ENCODE peak calls at places on chromosomes 11 and 22, in ten cellular contexts. R is psoas muscle; T is HFFc6; P is fibroblast of villous mesenchyme; F is A549; E is ovary; M is IMR-90; N is CD8-positive, alpha-beta T cell; K is GM13977; V is pancreas. I is an unnamed sample.
A peak's percentile ranks its signal among the peaks of the same experiment; 100 is the strongest.

GRCh38 chr11:125114518-125114917 is 3.1 kb upstream of the TMEM218 start:
- DNase-seq in T (no peak), V (no peak), F (no peak), N (no peak), M (no peak), R (no peak), E (no peak), K (no peak), P (no peak), I (no peak)

GRCh38 chr11:35477871-35478270 is 47.5 kb downstream of the PAMR1 start:
- DNase-seq in E (no peak), F (no peak), P (no peak), K (no peak), T (no peak), N (no peak), R (no peak), V (no peak), M (no peak), I (peak; percentile 30)

GRCh38 chr11:94171693-94172440 is 43.2 kb downstream of the PANX1 start:
- DNase-seq in F (peak; percentile 29), T (peak; percentile 8), E (no peak), N (peak; percentile 25), R (no peak), K (peak; percentile 36), P (peak; percentile 60), M (peak; percentile 50), V (no peak), I (peak; percentile 50)

GRCh38 chr22:39174498-39175120 is 22.1 kb upstream of the CBX7 start:
- DNase-seq in F (no peak), N (peak; percentile 86), T (peak; percentile 79), P (peak; percentile 96), R (peak; percentile 88), K (no peak), M (peak; percentile 89), E (peak; percentile 88), V (peak; percentile 84), I (peak; percentile 80)

GRCh38 chr11:32487270-32487669 is 51.9 kb upstream of the WT1 start:
- DNase-seq in M (no peak), V (no peak), K (no peak), F (peak; percentile 41), N (no peak), P (no peak), R (no peak), T (no peak), E (no peak), I (peak; percentile 26)

GRCh38 chr11:31598454-31598853 is 88.9 kb downstream of the ELP4 start:
- DNase-seq in R (no peak), T (no peak), F (no peak), P (no peak), K (no peak), V (no peak), M (no peak), N (no peak), E (no peak), I (no peak)

GRCh38 chr22:40441761-40442364 is 71.5 kb downstream of the SGSM3 start:
- DNase-seq in M (no peak), P (peak; percentile 54), K (no peak), F (no peak), V (no peak), E (no peak), N (no peak), T (no peak), R (no peak), I (no peak)

GRCh38 chr11:110446594-110446993 is 16.8 kb downstream of the FDX1 start:
- DNase-seq in V (no peak), M (no peak), P (no peak), K (no peak), N (no peak), R (no peak), F (no peak), E (no peak), T (no peak), I (no peak)

GRCh38 chr11:82174610-82175009 is 559.1 kb downstream of the FAM181B start:
- DNase-seq in K (no peak), M (no peak), F (no peak), E (no peak), V (no peak), R (no peak), T (no peak), N (no peak), P (no peak), I (no peak)

GRCh38 chr22:32917577-32918375 is 116.3 kb downstream of the TIMP3 start:
- DNase-seq in E (no peak), K (no peak), P (peak; percentile 5), V (no peak), F (no peak), M (no peak), T (no peak), R (peak; percentile 51), N (no peak), I (peak; percentile 54)

GRCh38 chr11:73493838-73494598 is 103.9 kb downstream of the FAM168A start:
- DNase-seq in T (peak; percentile 84), V (no peak), K (no peak), R (no peak), P (peak; percentile 23), F (no peak), E (no peak), N (no peak), M (peak; percentile 78), I (no peak)

GRCh38 chr11:22177186-22177585 is 15.7 kb upstream of the ANO5 start:
- DNase-seq in M (no peak), F (no peak), P (no peak), R (no peak), K (no peak), T (no peak), E (no peak), N (no peak), V (no peak), I (no peak)
- TF ChIP-seq CTCF in M (no peak), F (no peak), P (no peak), R (no peak), K (no peak), T (no peak), E (no peak), N (no peak), V (no peak), I (no peak)

DNA sequence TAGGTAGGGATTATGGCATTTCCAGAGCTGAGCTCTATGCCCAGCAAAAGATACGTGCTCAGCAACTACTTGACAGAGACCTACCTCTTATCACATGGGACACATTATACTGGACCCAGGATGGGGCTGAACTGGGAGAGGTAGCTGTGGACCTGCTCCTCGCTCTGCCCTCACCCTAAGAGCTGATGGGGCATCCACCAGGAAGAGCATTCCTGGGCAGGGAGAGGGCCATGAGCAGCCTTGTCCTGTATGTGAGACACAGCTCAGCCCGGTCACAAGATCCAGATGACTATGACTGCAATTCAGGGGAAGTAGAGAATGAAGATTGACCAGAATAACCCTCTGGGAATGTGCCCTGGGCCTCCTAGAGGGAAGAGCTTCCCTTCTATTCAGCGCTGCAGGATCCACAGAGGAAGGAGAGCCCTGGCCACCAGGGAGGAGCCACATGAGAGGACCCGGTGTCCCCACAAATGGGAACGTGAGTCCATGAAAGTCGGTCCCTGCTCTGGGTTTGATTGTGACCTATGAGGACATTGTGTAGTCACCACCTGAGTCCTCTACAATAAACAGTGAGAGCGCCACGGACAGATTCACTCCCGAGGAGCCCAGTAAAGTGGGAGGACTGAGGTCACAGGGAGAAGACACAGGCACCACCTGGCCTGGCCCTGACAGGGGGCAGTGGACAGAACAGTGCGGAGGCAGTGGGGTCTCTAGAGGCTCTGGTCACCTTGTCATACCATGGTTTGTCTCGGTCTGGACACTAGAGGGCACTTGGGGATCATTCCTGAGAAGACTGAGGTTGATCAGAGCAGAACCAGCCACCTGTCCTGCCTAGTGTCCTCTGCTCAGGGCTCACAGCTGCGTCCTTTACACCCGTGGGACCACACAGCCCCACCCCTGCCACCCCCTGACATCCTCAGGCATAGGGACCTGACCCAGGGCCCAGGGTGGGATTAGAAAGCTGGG is 99.5 kb downstream of the ZNF280B start:
- DNase-seq in V (no peak), N (no peak), P (peak; percentile 6), R (no peak), E (peak; percentile 29), K (peak; percentile 63), M (peak; percentile 4), F (peak; percentile 15), T (no peak), I (peak; percentile 58)
- TF ChIP-seq CTCF in V (no peak), N (no peak), P (peak; percentile 49), R (no peak), E (no peak), K (peak; percentile 61), M (peak; percentile 24), F (peak; percentile 38), T (peak; percentile 70), I (peak; percentile 54)

GRCh38 chr22:50640857-50641647 is 13.1 kb upstream of the ARSA start:
- DNase-seq in N (no peak), F (no peak), K (no peak), R (no peak), E (no peak), V (no peak), T (no peak), P (no peak), M (no peak), I (no peak)

DNA sequence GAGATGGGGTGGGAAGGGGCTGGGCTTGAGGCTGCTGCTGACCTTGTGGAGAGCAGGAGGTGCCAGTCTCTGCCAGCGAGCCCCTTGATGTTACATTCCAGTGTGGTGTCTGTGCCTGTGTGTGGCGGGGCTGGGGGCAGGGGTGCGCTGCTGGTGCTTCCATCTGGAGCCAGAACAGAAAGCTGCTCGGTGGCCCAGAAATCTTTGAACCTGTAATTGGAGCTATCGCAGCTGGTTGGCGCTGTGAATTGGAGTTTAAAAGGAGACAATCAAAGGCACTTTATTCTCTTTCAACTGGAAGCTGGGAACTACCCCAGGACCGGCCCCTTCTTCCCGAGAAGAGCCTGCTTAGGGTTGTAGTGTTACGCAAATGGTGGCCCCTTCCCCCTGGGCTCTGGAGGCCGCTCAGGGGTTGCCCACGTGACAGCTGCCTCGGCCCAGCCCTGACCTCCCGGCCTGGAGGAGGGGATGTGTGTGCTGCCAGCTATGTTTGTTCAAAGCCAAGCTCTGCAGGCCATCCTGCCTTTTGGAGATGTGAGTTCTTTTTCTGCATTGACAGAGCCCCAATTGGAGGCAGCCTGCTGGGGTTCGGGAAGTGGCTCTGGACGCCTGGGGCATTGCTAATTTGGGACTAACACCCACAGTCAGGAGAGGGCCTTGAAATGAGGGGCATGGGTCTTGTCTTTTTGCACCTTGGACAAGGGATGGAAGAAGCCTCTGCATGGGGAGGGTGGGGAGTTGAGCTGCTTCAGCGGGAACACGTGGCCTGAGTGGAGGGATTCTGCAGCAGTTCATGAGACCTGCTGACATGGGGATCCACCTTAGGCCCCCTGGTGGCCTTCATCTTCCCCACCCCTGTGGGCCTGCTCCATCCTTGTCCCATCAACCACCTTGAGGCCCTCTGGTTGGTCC is 14.0 kb upstream of the ARSA start:
- DNase-seq in M (peak; percentile 32), E (peak; percentile 53), V (no peak), N (no peak), P (peak; percentile 73), T (no peak), F (no peak), R (no peak), K (no peak), I (no peak)
- TF ChIP-seq CTCF in M (peak; percentile 49), E (no peak), V (no peak), N (no peak), P (peak; percentile 40), T (peak; percentile 22), F (no peak), R (no peak), K (peak; percentile 21), I (no peak)

DNA sequence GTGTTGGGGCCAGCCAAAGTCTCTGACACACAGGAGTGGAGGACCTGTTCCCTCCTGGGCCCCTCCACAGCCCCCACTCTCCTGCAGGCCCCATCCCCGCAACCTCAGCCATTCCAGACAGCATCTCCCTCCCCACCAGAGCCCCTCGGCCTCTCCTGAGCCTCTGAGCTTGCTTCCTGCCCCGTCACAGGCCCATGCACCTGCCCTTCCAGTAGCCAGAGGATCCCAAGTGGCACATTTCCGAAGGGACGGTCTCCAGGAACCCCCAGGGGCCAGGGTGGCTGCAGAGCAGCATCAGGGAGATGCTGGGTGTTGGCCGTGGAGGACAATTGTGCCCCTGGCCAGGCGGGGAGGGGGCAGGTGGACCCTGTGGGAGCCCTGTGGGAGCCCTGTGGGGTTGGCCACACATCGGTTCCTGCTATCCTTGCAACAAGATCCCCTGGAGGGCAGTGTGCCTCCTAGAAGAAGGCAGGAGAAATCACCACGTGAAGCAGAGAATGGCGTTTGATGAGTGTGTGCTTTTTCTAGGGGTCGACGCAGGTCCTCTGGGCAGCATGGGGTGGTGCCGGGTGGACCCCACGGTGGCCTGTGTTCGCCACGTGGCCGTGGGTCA is 45.3 kb upstream of the PPARA start:
- DNase-seq in P (peak; percentile 57), E (no peak), T (no peak), N (no peak), R (no peak), V (peak; percentile 81), K (no peak), M (no peak), F (no peak), I (no peak)
- TF ChIP-seq CTCF in P (peak; percentile 9), E (no peak), T (no peak), N (no peak), R (no peak), V (no peak), K (no peak), M (no peak), F (no peak), I (no peak)